ENCODE peak calls at places on chromosome 22, in eight cellular contexts. S is transverse colon, C is fibroblast of the aortic adventitia, K is sigmoid colon, G is lung, I is GM12865, F is mesothelial cell of epicardium, M is right atrium auricular region. L is an unnamed sample.
A peak's percentile ranks its signal among the peaks of the same experiment; 100 is the strongest.

GRCh38 chr22:49010901-49011300 is 816.8 kb downstream of the BRD1 start:
- DNase-seq in S (no peak), C (no peak), F (no peak), K (peak; percentile 32), G (no peak), I (no peak), M (peak; percentile 49), L (no peak)

GRCh38 chr22:26357813-26358212 is 71.2 kb upstream of the ASPHD2 start:
- DNase-seq in C (no peak), M (no peak), K (no peak), I (no peak), G (no peak), F (no peak), S (no peak), L (no peak)

GRCh38 chr22:48945621-48946458 is 881.8 kb downstream of the BRD1 start:
- DNase-seq in F (no peak), I (no peak), C (no peak), S (peak; percentile 3), K (peak; percentile 52), M (peak; percentile 44), G (peak; percentile 27), L (no peak)

GRCh38 chr22:41022470-41023298 is 69.7 kb upstream of the EP300 start:
- DNase-seq in M (peak; percentile 91), K (peak; percentile 98), I (peak; percentile 90), S (peak; percentile 96), G (peak; percentile 92), C (peak; percentile 68), F (peak; percentile 84), L (no peak)

GRCh38 chr22:21694795-21695431 is 29.1 kb downstream of the PPIL2 start:
- DNase-seq in F (no peak), K (no peak), I (no peak), G (no peak), S (no peak), C (no peak), M (no peak), L (no peak)

GRCh38 chr22:17638182-17638431 is 450 bp upstream of the BCL2L13 start:
- DNase-seq in G (no peak), I (no peak), K (no peak), F (no peak), C (no peak), M (no peak), S (no peak), L (no peak)

GRCh38 chr22:48404004-48404403 is 1423.7 kb downstream of the BRD1 start:
- DNase-seq in I (no peak), G (no peak), S (no peak), M (peak; percentile 42), F (no peak), K (no peak), C (no peak), L (no peak)

GRCh38 chr22:26642465-26643367 is 14.7 kb upstream of the MIAT start:
- DNase-seq in K (no peak), F (no peak), I (peak; percentile 65), C (no peak), S (peak; percentile 53), G (no peak), M (no peak), L (no peak)

GRCh38 chr22:37400719-37401118 is 26.6 kb downstream of the ELFN2 start:
- DNase-seq in C (peak; percentile 2), I (no peak), F (no peak), S (no peak), M (no peak), K (no peak), G (peak; percentile 49), L (no peak)

DNA sequence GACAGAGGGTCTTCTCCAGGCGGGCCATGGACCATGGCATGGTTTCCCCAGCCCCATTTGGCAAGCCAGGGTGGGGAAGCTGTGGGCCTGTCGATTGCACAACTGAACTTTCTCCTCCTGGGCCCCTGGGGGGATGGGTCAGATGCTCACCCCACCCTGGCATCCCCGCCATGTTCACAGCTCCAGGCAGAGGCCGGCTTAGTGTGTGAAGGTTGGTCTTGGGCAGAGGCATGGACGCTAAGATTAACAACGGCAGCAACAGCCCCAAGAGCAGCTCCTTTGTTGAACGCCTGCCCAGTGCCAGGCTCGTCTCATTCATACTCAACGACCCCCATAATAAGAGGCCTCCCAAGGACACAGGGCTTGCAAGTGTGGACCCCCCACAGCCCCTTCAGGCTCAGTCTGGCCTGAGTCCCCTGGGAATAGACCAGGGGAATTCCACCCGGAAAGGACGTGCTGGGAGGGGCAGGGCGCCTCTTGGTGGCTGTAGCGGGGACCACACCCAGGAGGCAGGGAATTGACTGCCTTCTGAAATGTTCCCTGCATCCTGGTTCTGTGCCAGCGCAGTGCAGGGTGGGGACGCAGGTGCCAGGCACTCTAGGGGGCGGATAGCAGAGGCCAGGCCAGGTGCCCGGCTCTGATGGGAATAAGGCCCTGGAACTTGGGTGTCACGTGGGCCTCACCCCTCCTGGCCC is 8.3 kb downstream of the TSPO start:
- DNase-seq in F (no peak), K (no peak), G (no peak), M (no peak), I (peak; percentile 25), C (no peak), S (peak; percentile 92), L (no peak)
- TF ChIP-seq CTCF in F (no peak), K (no peak), G (no peak), M (peak; percentile 23), I (peak; percentile 33), C (peak; percentile 23), S (peak; percentile 57), L (peak; percentile 24)

GRCh38 chr22:45830531-45831245 is 146.3 kb downstream of the WNT7B start:
- DNase-seq in G (no peak), K (no peak), I (no peak), S (no peak), C (peak; percentile 33), M (no peak), F (no peak), L (no peak)

GRCh38 chr22:45833613-45834012 is 143.3 kb downstream of the WNT7B start:
- DNase-seq in S (no peak), F (no peak), G (no peak), M (no peak), I (no peak), K (no peak), C (no peak), L (no peak)

GRCh38 chr22:45832959-45833580 is 143.9 kb downstream of the WNT7B start:
- DNase-seq in F (no peak), C (no peak), M (no peak), K (no peak), S (no peak), G (no peak), I (no peak), L (no peak)

GRCh38 chr22:45831394-45831793 is 145.6 kb downstream of the WNT7B start:
- DNase-seq in C (peak; percentile 49), F (no peak), M (no peak), K (no peak), G (no peak), S (no peak), I (no peak), L (no peak)

GRCh38 chr22:45832180-45832579 is 144.8 kb downstream of the WNT7B start:
- DNase-seq in K (no peak), F (no peak), C (no peak), S (no peak), M (no peak), G (no peak), I (no peak), L (no peak)
- TF ChIP-seq CTCF in K (no peak), F (no peak), C (no peak), S (no peak), M (no peak), G (no peak), I (no peak), L (no peak)

DNA sequence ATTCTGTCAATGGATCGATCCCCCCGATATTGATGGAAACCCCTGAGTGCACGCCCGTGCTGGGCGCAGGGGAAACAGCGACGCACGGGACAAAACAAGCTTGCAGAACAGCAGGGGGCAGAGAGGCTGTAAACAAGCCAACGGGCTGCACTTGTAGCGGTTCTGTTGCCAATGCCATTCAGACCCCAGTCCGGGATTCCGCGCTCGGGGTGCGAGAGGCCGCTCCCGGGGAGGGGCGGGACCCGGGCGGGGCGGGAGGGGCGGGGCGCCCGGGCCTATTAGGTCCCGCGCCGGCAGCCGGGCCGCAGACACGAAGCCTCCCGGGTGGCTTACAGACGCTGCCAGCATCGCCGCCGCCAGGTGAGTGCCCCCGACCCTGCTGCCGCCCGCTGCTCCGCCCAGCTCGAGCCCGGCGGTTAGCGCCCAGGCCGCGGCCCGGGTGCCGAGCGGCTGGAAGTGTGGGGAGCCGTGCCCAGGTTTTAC is at the start of gene BIK:
- DNase-seq in M (no peak), I (peak; percentile 82), F (peak; percentile 32), S (peak; percentile 75), G (peak; percentile 41), K (no peak), C (peak; percentile 19), L (no peak)
- TF ChIP-seq CTCF in M (peak; percentile 38), I (peak; percentile 41), F (no peak), S (no peak), G (peak; percentile 18), K (no peak), C (peak; percentile 27), L (peak; percentile 25)

GRCh38 chr22:33013051-33013450 is 45.1 kb downstream of the SYN3 start:
- DNase-seq in I (no peak), F (no peak), K (no peak), S (no peak), M (no peak), G (no peak), C (no peak), L (no peak)
- TF ChIP-seq CTCF in I (no peak), F (no peak), K (no peak), S (no peak), M (no peak), G (no peak), C (no peak), L (peak; percentile 11)

GRCh38 chr22:39282642-39283311 is 36.6 kb downstream of the RPL3 start:
- DNase-seq in G (no peak), K (no peak), S (no peak), I (no peak), C (no peak), M (no peak), F (no peak), L (no peak)
- TF ChIP-seq CTCF in G (no peak), K (no peak), S (no peak), I (no peak), C (no peak), M (peak; percentile 36), F (no peak), L (no peak)

GRCh38 chr22:32473388-32473952 is 1.1 kb upstream of the FBXO7 start:
- DNase-seq in M (no peak), C (peak; percentile 82), G (no peak), S (peak; percentile 30), I (peak; percentile 80), F (no peak), K (no peak), L (no peak)

GRCh38 chr22:32476286-32476685 is 1.7 kb downstream of the FBXO7 start:
- DNase-seq in M (no peak), C (peak; percentile 4), F (no peak), S (no peak), K (no peak), G (no peak), I (peak; percentile 47), L (no peak)

GRCh38 chr22:32476804-32477203 is 2.2 kb downstream of the FBXO7 start:
- DNase-seq in S (no peak), F (no peak), I (no peak), C (no peak), G (no peak), M (no peak), K (no peak), L (no peak)

GRCh38 chr22:32475428-32476010 is 908 bp downstream of the FBXO7 start:
- DNase-seq in M (peak; percentile 65), I (peak; percentile 48), S (peak; percentile 47), F (no peak), K (peak; percentile 72), C (peak; percentile 69), G (peak; percentile 39), L (no peak)

GRCh38 chr22:32474635-32475427 is at the start of gene FBXO7:
- DNase-seq in C (peak; percentile 90), F (peak; percentile 88), M (peak; percentile 94), S (peak; percentile 93), G (peak; percentile 88), I (peak; percentile 90), K (peak; percentile 96), L (no peak)
- TF ChIP-seq CTCF in C (peak; percentile 25), F (no peak), M (peak; percentile 72), S (peak; percentile 17), G (no peak), I (no peak), K (peak; percentile 16), L (peak; percentile 58)

L was measured in kidney epithelial cell.